ENCODE peak calls at places on chromosomes 6 and 20, in four cellular contexts. I is A549, U is H1, E is HepG2. W is an unnamed sample.

GRCh38 chr6:152099816-152100618 is 292.5 kb downstream of the ESR1 start:
- DNase-seq in E (no peak), I (no peak), U (no peak), W (no peak)

GRCh38 chr6:52929321-52930164 is 20.0 kb upstream of the GSTA3 start:
- DNase-seq in U (no peak), E (peak), I (peak), W (peak)

GRCh38 chr20:52829111-52829510 is 143.0 kb upstream of the TSHZ2 start:
- DNase-seq in U (no peak), E (no peak), I (no peak), W (no peak)

GRCh38 chr20:31494131-31494530 is 19.0 kb downstream of the REM1 start:
- DNase-seq in U (no peak), E (peak), I (peak), W (peak)

GRCh38 chr6:125787791-125788190 is 3.0 kb upstream of the NCOA7 start:
- DNase-seq in U (no peak), E (no peak), I (no peak), W (peak)

GRCh38 chr20:8162610-8163009 is 30.5 kb downstream of the PLCB1 start:
- DNase-seq in U (no peak), I (no peak), E (no peak), W (no peak)

GRCh38 chr20:54284928-54285704 is 77.2 kb downstream of the PFDN4 start:
- DNase-seq in U (no peak), E (no peak), I (no peak), W (no peak)

GRCh38 chr20:6074145-6074561 is 20.3 kb upstream of the LRRN4 start:
- DNase-seq in U (no peak), I (peak), E (peak), W (peak)

GRCh38 chr6:170137911-170138910 is 152.7 kb downstream of the DLL1 start:
- DNase-seq in E (no peak), U (no peak), I (no peak), W (no peak)

GRCh38 chr20:51980277-51980676 is 178.0 kb upstream of the SALL4 start:
- DNase-seq in I (no peak), E (no peak), U (no peak), W (no peak)

GRCh38 chr6:168157272-168158007 is 78.4 kb upstream of the FRMD1 start:
- DNase-seq in E (no peak), I (peak), U (no peak), W (no peak)

GRCh38 chr6:19866199-19866872 is 29.2 kb downstream of the ID4 start:
- DNase-seq in U (no peak), E (no peak), I (no peak), W (no peak)

DNA sequence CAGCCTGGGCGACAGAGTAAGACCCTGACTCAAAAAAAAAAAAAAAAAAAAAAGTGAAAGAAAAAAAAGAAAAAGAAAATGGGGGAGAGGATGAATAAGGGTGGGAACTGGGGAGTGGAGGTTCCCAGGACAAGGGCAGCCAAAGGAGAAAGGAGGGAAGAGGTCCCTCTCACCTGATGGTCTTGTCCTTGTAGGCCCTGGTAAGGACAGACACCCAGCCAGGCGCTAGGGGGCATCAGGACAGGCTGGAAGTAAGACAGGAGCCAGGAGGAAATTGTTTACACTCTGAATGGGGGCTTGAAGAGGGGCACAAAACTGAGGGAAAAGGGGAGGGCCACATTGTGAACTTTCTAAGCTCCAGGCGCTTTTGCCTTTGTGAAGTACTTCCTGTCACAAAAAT is 2.3 kb upstream of the ALDH5A1 start:
- DNase-seq in U (no peak), E (peak), I (no peak), W (peak)
- TF ChIP-seq PHF8 in U (no peak), E (no peak), I (no peak), W (no peak)

GRCh38 chr6:16450821-16451220 is 212.4 kb downstream of the GMPR start:
- DNase-seq in E (no peak), U (no peak), I (no peak), W (no peak)

GRCh38 chr6:16446241-16446640 is 207.9 kb downstream of the GMPR start:
- DNase-seq in I (no peak), E (no peak), U (no peak), W (no peak)

GRCh38 chr6:16452348-16452747 is 214.0 kb downstream of the GMPR start:
- DNase-seq in E (no peak), U (no peak), I (no peak), W (no peak)

DNA sequence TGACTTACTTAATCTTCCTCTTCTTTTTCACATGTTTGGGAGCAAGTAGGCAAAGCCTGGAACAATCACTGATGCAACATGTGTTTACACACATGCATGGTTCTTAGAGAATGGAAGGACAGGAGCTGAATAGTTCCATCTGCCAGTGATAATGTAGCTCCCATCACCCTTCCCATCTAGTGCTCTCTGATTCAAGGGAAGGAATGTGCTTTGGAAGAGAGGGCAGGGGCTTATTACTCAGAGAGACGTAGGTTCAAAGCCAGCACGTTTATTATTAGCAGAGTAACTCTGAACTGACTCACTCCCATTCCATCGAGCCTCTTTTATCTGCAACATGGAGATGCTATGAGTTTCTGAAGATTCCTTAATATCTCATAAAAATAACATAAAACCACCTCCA is 211.9 kb downstream of the GMPR start:
- DNase-seq in E (no peak), I (no peak), U (no peak), W (no peak)
- TF ChIP-seq PHF8 in E (no peak), I (no peak), U (no peak), W (no peak)

GRCh38 chr20:45153147-45153546 is 21.6 kb upstream of the PI3 start:
- DNase-seq in E (no peak), U (no peak), I (no peak), W (no peak)

GRCh38 chr20:45156728-45157127 is 18.0 kb upstream of the PI3 start:
- DNase-seq in U (no peak), I (no peak), E (no peak), W (no peak)

GRCh38 chr20:45153756-45154155 is 20.9 kb upstream of the PI3 start:
- DNase-seq in E (no peak), U (no peak), I (no peak), W (no peak)

GRCh38 chr20:45154183-45154582 is 20.5 kb upstream of the PI3 start:
- DNase-seq in I (no peak), U (no peak), E (no peak), W (no peak)

DNA sequence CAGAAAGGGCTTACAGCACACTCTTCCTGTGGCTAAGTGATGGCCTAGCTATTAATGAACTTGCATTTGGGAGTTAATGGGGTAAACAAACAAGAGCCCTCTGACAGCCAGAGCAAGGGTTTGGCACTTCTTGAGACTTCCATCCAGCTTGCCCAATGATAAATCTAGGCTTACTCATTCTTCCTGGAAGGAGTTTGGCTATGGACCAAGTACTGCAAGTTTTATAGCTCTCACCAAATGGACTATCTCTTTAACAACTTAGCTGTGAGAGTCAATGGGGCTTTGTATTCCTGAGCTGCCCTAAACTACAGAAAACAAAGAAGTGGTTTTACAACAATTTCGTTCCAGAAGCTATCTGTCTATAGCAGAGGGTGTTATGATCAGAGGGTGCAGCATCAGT is 16.7 kb upstream of the PI3 start:
- DNase-seq in I (no peak), E (no peak), U (no peak), W (no peak)
- TF ChIP-seq PHF8 in I (no peak), E (no peak), U (no peak), W (no peak)

GRCh38 chr6:5164092-5164491 is 79.0 kb downstream of the PPP1R3G start:
- DNase-seq in E (no peak), I (no peak), U (no peak), W (no peak)
- TF ChIP-seq PHF8 in E (no peak), I (no peak), U (no peak), W (no peak)

GRCh38 chr20:15248618-15249395 is 911.4 kb upstream of the FLRT3 start:
- DNase-seq in E (no peak), I (no peak), U (no peak), W (no peak)
- TF ChIP-seq PHF8 in E (no peak), I (no peak), U (no peak), W (no peak)

GRCh38 chr6:160333841-160334240 is 14.3 kb upstream of the SLC22A3 start:
- DNase-seq in E (no peak), U (no peak), I (no peak), W (no peak)

GRCh38 chr6:160333101-160333500 is 15.1 kb upstream of the SLC22A3 start:
- DNase-seq in U (no peak), E (no peak), I (no peak), W (no peak)

GRCh38 chr6:160337991-160338390 is 10.2 kb upstream of the SLC22A3 start:
- DNase-seq in U (no peak), E (no peak), I (no peak), W (no peak)

GRCh38 chr6:160336200-160336599 is 12.0 kb upstream of the SLC22A3 start:
- DNase-seq in U (no peak), I (no peak), E (no peak), W (no peak)

GRCh38 chr6:160337301-160337700 is 10.9 kb upstream of the SLC22A3 start:
- DNase-seq in I (no peak), E (no peak), U (no peak), W (no peak)
- TF ChIP-seq PHF8 in I (no peak), E (no peak), U (no peak), W (no peak)

GRCh38 chr20:40667503-40667902 is 21.5 kb downstream of the MAFB start:
- DNase-seq in U (no peak), I (no peak), E (no peak), W (no peak)

GRCh38 chr20:40666336-40666735 is 22.7 kb downstream of the MAFB start:
- DNase-seq in E (no peak), U (no peak), I (no peak), W (no peak)

GRCh38 chr20:40669692-40670091 is 19.3 kb downstream of the MAFB start:
- DNase-seq in I (no peak), E (no peak), U (no peak), W (no peak)

GRCh38 chr20:40670251-40670650 is 18.8 kb downstream of the MAFB start:
- DNase-seq in I (no peak), U (no peak), E (no peak), W (peak)

GRCh38 chr20:40668449-40669228 is 20.4 kb downstream of the MAFB start:
- DNase-seq in E (peak), I (no peak), U (no peak), W (no peak)
- TF ChIP-seq PHF8 in E (no peak), I (no peak), U (no peak), W (no peak)

DNA sequence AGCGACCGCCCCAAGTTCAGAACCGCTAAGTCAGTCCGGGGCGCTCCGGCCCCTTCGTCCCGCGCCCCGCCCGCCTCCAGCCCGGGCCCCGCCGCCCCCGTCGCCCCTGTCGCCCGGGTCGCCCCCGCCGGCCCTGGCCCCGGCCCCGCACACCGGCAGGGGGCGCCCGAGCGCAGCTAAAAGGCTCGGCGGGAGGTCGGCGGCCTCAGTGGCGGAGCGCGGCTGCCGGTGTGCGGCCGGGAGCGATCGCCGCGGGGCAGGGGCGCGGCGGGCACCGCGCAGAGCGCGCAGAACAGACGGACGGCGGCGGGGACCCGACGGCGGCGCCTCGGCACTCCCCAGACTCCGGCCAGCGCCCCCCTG is at the start of gene FNDC1:
- DNase-seq in E (no peak), U (no peak), I (peak), W (peak)
- TF ChIP-seq PHF8 in E (no peak), U (no peak), I (no peak), W (no peak)

GRCh38 chr20:59831024-59831900 is 102.2 kb downstream of the SYCP2 start:
- DNase-seq in I (no peak), E (no peak), U (no peak), W (no peak)
- TF ChIP-seq PHF8 in I (no peak), E (no peak), U (no peak), W (no peak)

DNA sequence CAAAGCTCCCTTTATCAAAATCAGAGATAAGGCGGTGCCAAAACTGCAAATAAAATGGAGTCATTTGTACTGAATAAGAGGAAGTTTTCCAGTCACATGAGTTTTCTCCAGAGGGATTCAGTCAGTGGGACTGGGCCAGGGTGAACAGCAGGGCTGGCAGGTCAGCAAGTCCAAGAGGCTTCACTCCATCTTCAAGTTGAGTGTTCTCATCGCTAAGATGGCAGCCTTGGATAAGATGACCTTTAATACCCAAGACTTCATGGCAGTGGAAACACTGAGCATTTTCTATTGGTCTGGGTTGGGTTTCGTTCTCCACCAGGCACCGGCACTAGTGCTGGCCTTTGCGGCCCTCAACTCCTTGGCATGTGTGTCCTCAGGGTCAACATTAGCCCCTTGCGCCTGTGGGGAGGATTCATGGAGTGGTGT is 29.3 kb upstream of the IGF2R start:
- DNase-seq in U (no peak), I (no peak), E (no peak), W (no peak)
- TF ChIP-seq PHF8 in U (no peak), I (no peak), E (no peak), W (no peak)